ENCODE peak calls at places on chromosomes 3 and 15, in nine cellular contexts. U is cardiac muscle cell, K is left colon, S is AG09319, J is GDM1, Y is A549, Z is HS-5, W is NCI-H1930, N is amygdala. L is an unnamed sample.

GRCh38 chr3:53114412-53115074 is 15.7 kb downstream of the RFT1 start:
- DNase-seq in N (no peak), Y (no peak), Z (peak), K (no peak), U (no peak), W (no peak), J (peak), S (no peak), L (no peak)

GRCh38 chr3:151445283-151446001 is 15.4 kb downstream of the IGSF10 start:
- DNase-seq in U (peak), Y (no peak), N (no peak), J (no peak), K (no peak), W (no peak), Z (peak), S (peak), L (no peak)

GRCh38 chr3:54085936-54086335 is 36.4 kb upstream of the CACNA2D3 start:
- DNase-seq in W (no peak), S (no peak), K (no peak), Y (no peak), Z (no peak), N (no peak), U (no peak), J (no peak), L (no peak)

GRCh38 chr3:12993623-12994356 is 79.4 kb downstream of the IQSEC1 start:
- DNase-seq in J (no peak), N (no peak), Z (no peak), W (no peak), S (no peak), U (no peak), K (peak), Y (peak), L (no peak)

GRCh38 chr15:76335851-76336253 is 721 bp upstream of the ISL2 start:
- DNase-seq in W (no peak), Z (no peak), K (no peak), N (no peak), U (no peak), Y (no peak), J (no peak), S (no peak), L (no peak)

GRCh38 chr3:192364296-192364695 is 363.0 kb downstream of the FGF12 start:
- DNase-seq in N (no peak), W (no peak), J (no peak), K (no peak), S (no peak), Y (no peak), U (no peak), Z (no peak), L (peak)

GRCh38 chr15:74901612-74902063 is 5.0 kb downstream of the FAM219B start:
- DNase-seq in W (no peak), K (peak), J (peak), N (peak), Y (peak), S (no peak), U (peak), Z (no peak), L (no peak)

GRCh38 chr15:78098131-78098755 is 5.9 kb downstream of the SH2D7 start:
- DNase-seq in W (no peak), K (no peak), U (no peak), Y (no peak), N (no peak), S (no peak), Z (no peak), J (no peak), L (no peak)

GRCh38 chr3:123843668-123844067 is 40.5 kb downstream of the MYLK start:
- DNase-seq in U (peak), Z (no peak), W (no peak), J (no peak), N (no peak), S (no peak), Y (no peak), K (no peak), L (no peak)

GRCh38 chr3:193446975-193447602 is 68.5 kb upstream of the ATP13A5 start:
- DNase-seq in J (no peak), U (no peak), N (no peak), Y (no peak), K (no peak), S (no peak), W (no peak), Z (no peak), L (no peak)

GRCh38 chr3:78703944-78704343 is 1063.9 kb downstream of the ROBO1 start:
- DNase-seq in J (no peak), W (no peak), U (peak), S (no peak), N (no peak), Z (no peak), K (no peak), Y (no peak), L (no peak)

GRCh38 chr3:58994746-58995330 is 55.0 kb downstream of the CFAP20DC start:
- DNase-seq in J (peak), W (peak), K (peak), S (peak), Z (no peak), Y (peak), U (peak), N (no peak), L (no peak)

GRCh38 chr3:113783463-113783862 is 36.6 kb downstream of the ATP6V1A start:
- DNase-seq in J (no peak), Y (peak), S (peak), N (no peak), K (no peak), W (no peak), U (peak), Z (peak), L (no peak)

GRCh38 chr15:23035964-23036566 is 3.3 kb downstream of the TUBGCP5 start:
- DNase-seq in S (no peak), U (peak), N (no peak), J (peak), Z (peak), W (peak), Y (peak), K (peak), L (no peak)

GRCh38 chr15:63605816-63606215 is 8.6 kb downstream of the FBXL22 start:
- DNase-seq in Y (no peak), Z (no peak), S (no peak), U (no peak), W (no peak), N (no peak), K (peak), J (peak), L (no peak)

GRCh38 chr3:111906667-111907066 is 47.6 kb downstream of the PHLDB2 start:
- DNase-seq in Z (no peak), K (no peak), N (no peak), S (no peak), W (no peak), J (no peak), U (peak), Y (no peak), L (no peak)

GRCh38 chr15:47576921-47577474 is 140.3 kb upstream of the SEMA6D start:
- DNase-seq in K (no peak), N (no peak), Y (no peak), S (no peak), J (no peak), Z (no peak), W (no peak), U (peak), L (no peak)

GRCh38 chr3:136380530-136380929 is 130.4 kb downstream of the PCCB start:
- DNase-seq in Z (no peak), U (peak), K (no peak), S (no peak), N (no peak), Y (no peak), J (no peak), W (no peak), L (no peak)

GRCh38 chr3:107431048-107431297 is 53.7 kb downstream of the CCDC54 start:
- DNase-seq in U (no peak), K (peak), S (no peak), J (peak), W (no peak), Z (no peak), N (peak), Y (peak), L (no peak)

GRCh38 chr3:50102558-50102957 is 13.8 kb downstream of the RBM5 start:
- DNase-seq in S (no peak), J (no peak), U (no peak), W (no peak), Y (no peak), N (no peak), Z (no peak), K (no peak), L (no peak)

GRCh38 chr3:54294214-54294613 is 171.9 kb downstream of the CACNA2D3 start:
- DNase-seq in W (no peak), Z (no peak), S (no peak), K (no peak), J (no peak), Y (peak), U (no peak), N (no peak), L (no peak)